ENCODE peak calls at places on chromosomes 6 and 20, in six cellular contexts. X, A, P, N, Y and Q are unnamed samples.

GRCh38 chr6:37783831-37784584 is 35.5 kb upstream of the ZFAND3 start:
- DNase-seq in P (peak; percentile 61), N (peak; percentile 26), X (no peak), A (no peak), Y (peak; percentile 81), Q (no peak)

GRCh38 chr6:75349262-75349984 is 64.8 kb upstream of the TMEM30A start:
- DNase-seq in A (no peak), X (no peak), Y (peak; percentile 40), N (peak; percentile 27), P (no peak), Q (no peak)

GRCh38 chr20:2671977-2672376 is 8.0 kb upstream of the IDH3B start:
- DNase-seq in P (no peak), A (no peak), X (no peak), Y (no peak), N (no peak), Q (no peak)

GRCh38 chr20:56391596-56392281 is at the start of gene AURKA:
- DNase-seq in X (no peak), P (no peak), Y (no peak), A (no peak), N (no peak), Q (no peak)

GRCh38 chr6:137878810-137879285 is 11.8 kb downstream of the TNFAIP3 start:
- DNase-seq in Y (no peak), N (peak; percentile 50), P (no peak), A (no peak), X (no peak), Q (no peak)

GRCh38 chr20:61459705-61460104 is 207.6 kb downstream of the CDH4 start:
- DNase-seq in Y (no peak), P (no peak), N (no peak), X (no peak), A (no peak), Q (no peak)

GRCh38 chr6:6191476-6191875 is 129.0 kb downstream of the F13A1 start:
- DNase-seq in A (no peak), Y (no peak), N (no peak), X (no peak), P (no peak), Q (no peak)

GRCh38 chr20:10982692-10983091 is 308.9 kb upstream of the JAG1 start:
- DNase-seq in P (no peak), X (no peak), Y (no peak), N (peak; percentile 96), A (no peak), Q (no peak)

GRCh38 chr6:43334466-43335095 is 26.0 kb upstream of the CRIP3 start:
- DNase-seq in A (no peak), Y (peak; percentile 35), X (peak; percentile 38), N (peak; percentile 72), P (no peak), Q (peak; percentile 74)

GRCh38 chr6:36955136-36955535 is 598 bp downstream of the PI16 start:
- DNase-seq in Y (no peak), A (no peak), X (no peak), P (peak; percentile 41), N (no peak), Q (no peak)

GRCh38 chr6:162371133-162371532 is 356.4 kb downstream of the PRKN start:
- DNase-seq in N (no peak), P (no peak), Y (no peak), X (no peak), A (no peak), Q (no peak)

GRCh38 chr20:10137032-10137431 is 81.6 kb upstream of the SNAP25 start:
- DNase-seq in X (no peak), A (no peak), Y (no peak), N (no peak), P (no peak), Q (no peak)

GRCh38 chr6:38799529-38800184 is 84.5 kb downstream of the DNAH8 start:
- DNase-seq in N (peak; percentile 55), A (no peak), X (no peak), P (no peak), Y (no peak), Q (no peak)

GRCh38 chr20:35232575-35232974 is 6.1 kb downstream of the MMP24 start:
- DNase-seq in P (no peak), Y (peak; percentile 48), N (peak; percentile 33), X (no peak), A (no peak), Q (peak; percentile 8)

GRCh38 chr6:37551446-37551845 is 51.8 kb upstream of the CCDC167 start:
- DNase-seq in A (no peak), N (no peak), Y (no peak), X (no peak), P (no peak), Q (no peak)

GRCh38 chr20:20073851-20074252 is 21.5 kb downstream of the CFAP61 start:
- DNase-seq in X (no peak), N (no peak), P (no peak), Y (peak; percentile 70), A (no peak), Q (peak; percentile 15)

GRCh38 chr6:140436023-140436811 is 1061.8 kb upstream of the CITED2 start:
- DNase-seq in N (peak; percentile 92), Y (peak; percentile 1), X (peak; percentile 84), P (no peak), A (no peak), Q (no peak)

GRCh38 chr6:34352305-34352937 is 40.0 kb downstream of the NUDT3 start:
- DNase-seq in X (no peak), Y (no peak), P (no peak), N (peak; percentile 31), A (no peak), Q (no peak)

GRCh38 chr6:75113446-75113845 is 92.4 kb downstream of the COL12A1 start:
- DNase-seq in P (no peak), N (no peak), X (no peak), A (no peak), Y (no peak), Q (no peak)

GRCh38 chr20:38590682-38591483 is 9.9 kb downstream of the ADIG start:
- DNase-seq in P (peak; percentile 51), A (no peak), N (no peak), Y (no peak), X (no peak), Q (no peak)

GRCh38 chr6:136720045-136720760 is 72.1 kb downstream of the MAP3K5 start:
- DNase-seq in N (no peak), X (no peak), Y (no peak), A (no peak), P (no peak), Q (no peak)

GRCh38 chr20:62367136-62367482 is at the start of gene LAMA5:
- DNase-seq in Y (peak; percentile 31), A (peak; percentile 50), X (no peak), N (no peak), P (no peak), Q (no peak)

GRCh38 chr6:61682562-61682961 is 603.5 kb downstream of the KHDRBS2 start:
- DNase-seq in X (no peak), P (no peak), Y (no peak), A (no peak), N (no peak), Q (no peak)

GRCh38 chr20:25242231-25242630 is 5.7 kb upstream of the PYGB start:
- DNase-seq in Y (no peak), X (no peak), N (no peak), A (no peak), P (peak; percentile 23), Q (no peak)

GRCh38 chr20:43991264-43991663 is 76.6 kb downstream of the TOX2 start:
- DNase-seq in Y (no peak), N (no peak), X (no peak), A (no peak), P (no peak), Q (no peak)

GRCh38 chr6:82783587-82784253 is 281.9 kb downstream of the UBE3D start:
- DNase-seq in A (no peak), N (no peak), P (peak; percentile 55), Y (peak; percentile 34), X (no peak), Q (no peak)

GRCh38 chr20:35091808-35092523 is 641 bp downstream of the TRPC4AP start:
- DNase-seq in A (no peak), X (no peak), Y (no peak), N (peak; percentile 22), P (no peak), Q (no peak)

GRCh38 chr6:152091851-152092341 is 284.4 kb downstream of the ESR1 start:
- DNase-seq in Y (no peak), P (no peak), N (peak; percentile 65), X (no peak), A (no peak), Q (no peak)

GRCh38 chr6:136069119-136069518 is 181.0 kb downstream of the MTFR2 start:
- DNase-seq in A (no peak), Y (no peak), X (peak; percentile 63), N (peak; percentile 87), P (no peak), Q (no peak)

GRCh38 chr20:44858959-44859358 is 26.5 kb upstream of the YWHAB start:
- DNase-seq in A (no peak), Y (no peak), X (no peak), N (peak; percentile 9), P (no peak), Q (no peak)

GRCh38 chr6:44105993-44106740 is 21.1 kb downstream of the MRPL14 start:
- DNase-seq in X (no peak), P (no peak), A (no peak), N (no peak), Y (no peak), Q (no peak)